ENCODE peak calls at places on chromosomes 7 and 10, in five cellular contexts. One of them, this sample, is unnamed.
A peak's percentile ranks its signal among the peaks of the same experiment; 100 is the strongest.

GRCh38 chr7:44607141-44608068 is 978 bp downstream of the OGDH start:
- DNase-seq in coronary artery: no peak
- DNase-seq in heart left ventricle: no peak
- DNase-seq in NB4: peak; percentile 33
- DNase-seq in CD4-positive, alpha-beta T cell: no peak
- DNase-seq in this sample: no peak

GRCh38 chr7:102463841-102464576 is 654 bp downstream of the ALKBH4 start:
- DNase-seq in NB4: peak; percentile 53
- DNase-seq in heart left ventricle: no peak
- DNase-seq in CD4-positive, alpha-beta T cell: no peak
- DNase-seq in coronary artery: no peak
- DNase-seq in this sample: no peak

GRCh38 chr7:123060446-123060845 is 64.9 kb upstream of the TAS2R16 start:
- DNase-seq in CD4-positive, alpha-beta T cell: no peak
- DNase-seq in heart left ventricle: no peak
- DNase-seq in coronary artery: no peak
- DNase-seq in NB4: no peak
- DNase-seq in this sample: no peak

GRCh38 chr7:23467731-23468720 is 2.3 kb downstream of the IGF2BP3 start:
- DNase-seq in coronary artery: no peak
- DNase-seq in CD4-positive, alpha-beta T cell: no peak
- DNase-seq in NB4: peak; percentile 90
- DNase-seq in heart left ventricle: no peak
- DNase-seq in this sample: peak; percentile 65

GRCh38 chr10:73110345-73110849 is at the start of gene NUDT13:
- DNase-seq in NB4: peak; percentile 94
- DNase-seq in CD4-positive, alpha-beta T cell: peak; percentile 36
- DNase-seq in heart left ventricle: peak; percentile 79
- DNase-seq in coronary artery: no peak
- DNase-seq in this sample: peak; percentile 33

GRCh38 chr10:29496341-29497162 is 138.2 kb downstream of the SVIL start:
- DNase-seq in NB4: peak; percentile 55
- DNase-seq in heart left ventricle: peak; percentile 65
- DNase-seq in CD4-positive, alpha-beta T cell: peak; percentile 51
- DNase-seq in coronary artery: no peak
- DNase-seq in this sample: peak; percentile 90

GRCh38 chr7:144885453-144885852 is 49.6 kb upstream of the TPK1 start:
- DNase-seq in heart left ventricle: no peak
- DNase-seq in CD4-positive, alpha-beta T cell: no peak
- DNase-seq in NB4: no peak
- DNase-seq in coronary artery: no peak
- DNase-seq in this sample: no peak

GRCh38 chr10:55174419-55174818 is 373.4 kb upstream of the PCDH15 start:
- DNase-seq in CD4-positive, alpha-beta T cell: no peak
- DNase-seq in heart left ventricle: no peak
- DNase-seq in coronary artery: no peak
- DNase-seq in NB4: no peak
- DNase-seq in this sample: peak; percentile 14

GRCh38 chr7:20598479-20599419 is 16.7 kb upstream of the ABCB5 start:
- DNase-seq in CD4-positive, alpha-beta T cell: no peak
- DNase-seq in coronary artery: no peak
- DNase-seq in heart left ventricle: no peak
- DNase-seq in NB4: peak; percentile 77
- DNase-seq in this sample: peak; percentile 35

GRCh38 chr10:28711079-28711478 is 33.8 kb downstream of the BAMBI start:
- DNase-seq in heart left ventricle: no peak
- DNase-seq in coronary artery: no peak
- DNase-seq in CD4-positive, alpha-beta T cell: no peak
- DNase-seq in NB4: peak; percentile 1
- DNase-seq in this sample: no peak

GRCh38 chr10:31706921-31707571 is 221.6 kb downstream of the ARHGAP12 start:
- DNase-seq in heart left ventricle: peak; percentile 54
- DNase-seq in coronary artery: peak; percentile 80
- DNase-seq in CD4-positive, alpha-beta T cell: no peak
- DNase-seq in NB4: peak; percentile 81
- DNase-seq in this sample: no peak

GRCh38 chr7:103609778-103610177 is 163.8 kb upstream of the SLC26A5 start:
- DNase-seq in CD4-positive, alpha-beta T cell: no peak
- DNase-seq in NB4: no peak
- DNase-seq in heart left ventricle: no peak
- DNase-seq in coronary artery: no peak
- DNase-seq in this sample: no peak

DNA sequence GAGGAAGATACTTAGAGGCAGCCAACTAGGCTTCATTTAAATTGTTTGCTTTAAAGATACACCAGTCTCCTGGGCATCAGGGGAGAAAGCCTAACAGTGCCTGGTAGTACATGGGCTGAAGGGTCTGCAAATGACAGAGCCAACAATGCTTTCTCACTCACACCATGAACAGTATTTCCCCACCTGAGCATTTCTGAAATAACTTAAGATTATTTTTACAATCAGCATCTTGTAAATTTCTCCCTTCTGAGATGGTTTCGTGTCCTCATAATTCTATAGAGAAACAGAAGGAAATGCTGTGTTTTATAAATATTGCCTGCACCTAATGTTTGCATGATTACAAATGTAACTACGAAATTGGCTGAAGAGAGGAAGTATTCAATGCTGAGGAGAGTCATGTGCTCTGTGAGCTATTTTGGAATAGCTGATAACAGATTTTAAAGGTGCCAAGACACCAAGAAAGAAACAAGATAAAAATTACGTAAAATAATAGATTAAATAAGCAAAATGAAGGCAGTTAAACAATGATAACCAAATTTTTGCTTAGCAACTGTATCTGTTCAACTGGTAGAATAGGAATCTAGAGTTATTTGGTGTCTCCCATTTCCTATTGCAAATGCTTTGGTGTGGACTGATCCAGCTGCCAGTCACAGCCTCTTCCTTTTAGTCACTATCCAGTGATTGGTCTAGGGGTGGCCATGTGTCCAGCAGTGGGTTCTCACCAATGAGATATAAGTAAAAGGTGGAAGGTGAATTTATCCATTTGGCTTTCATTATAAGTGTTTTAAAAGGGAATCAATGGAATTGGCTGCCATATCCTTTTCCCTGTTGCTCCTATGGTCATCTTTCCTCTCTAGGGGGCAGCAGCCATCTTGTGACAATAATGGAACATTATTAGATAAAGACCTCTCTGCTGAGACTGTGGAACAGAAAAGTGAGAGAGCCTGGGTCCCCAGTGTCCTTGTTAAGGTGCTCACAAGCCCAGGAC is 167.9 kb upstream of the SLC26A5 start:
- DNase-seq in heart left ventricle: no peak
- DNase-seq in NB4: peak; percentile 9
- DNase-seq in coronary artery: no peak
- DNase-seq in CD4-positive, alpha-beta T cell: no peak
- DNase-seq in this sample: no peak
- TF ChIP-seq CTCF in heart left ventricle: no peak
- TF ChIP-seq CTCF in NB4: peak; percentile 24
- TF ChIP-seq CTCF in coronary artery: no peak
- TF ChIP-seq CTCF in CD4-positive, alpha-beta T cell: no peak
- TF ChIP-seq CTCF in this sample: no peak

GRCh38 chr7:12056977-12057376 is 154.1 kb upstream of the TMEM106B start:
- DNase-seq in coronary artery: no peak
- DNase-seq in CD4-positive, alpha-beta T cell: no peak
- DNase-seq in NB4: no peak
- DNase-seq in heart left ventricle: no peak
- DNase-seq in this sample: no peak

GRCh38 chr7:12066561-12066960 is 144.5 kb upstream of the TMEM106B start:
- DNase-seq in coronary artery: no peak
- DNase-seq in CD4-positive, alpha-beta T cell: no peak
- DNase-seq in heart left ventricle: no peak
- DNase-seq in NB4: no peak
- DNase-seq in this sample: peak; percentile 56

GRCh38 chr7:12066004-12066403 is 145.1 kb upstream of the TMEM106B start:
- DNase-seq in heart left ventricle: no peak
- DNase-seq in coronary artery: no peak
- DNase-seq in CD4-positive, alpha-beta T cell: no peak
- DNase-seq in NB4: no peak
- DNase-seq in this sample: peak; percentile 46

GRCh38 chr7:12064716-12065115 is 146.4 kb upstream of the TMEM106B start:
- DNase-seq in CD4-positive, alpha-beta T cell: no peak
- DNase-seq in coronary artery: no peak
- DNase-seq in NB4: no peak
- DNase-seq in heart left ventricle: no peak
- DNase-seq in this sample: no peak

GRCh38 chr7:12062062-12062461 is 149.0 kb upstream of the TMEM106B start:
- DNase-seq in CD4-positive, alpha-beta T cell: no peak
- DNase-seq in NB4: peak; percentile 22
- DNase-seq in coronary artery: no peak
- DNase-seq in heart left ventricle: no peak
- DNase-seq in this sample: no peak
- TF ChIP-seq CTCF in CD4-positive, alpha-beta T cell: no peak
- TF ChIP-seq CTCF in NB4: peak; percentile 63
- TF ChIP-seq CTCF in coronary artery: no peak
- TF ChIP-seq CTCF in heart left ventricle: no peak
- TF ChIP-seq CTCF in this sample: no peak

GRCh38 chr7:34596887-34597286 is 61.1 kb upstream of the NPSR1 start:
- DNase-seq in heart left ventricle: no peak
- DNase-seq in NB4: peak; percentile 45
- DNase-seq in coronary artery: no peak
- DNase-seq in CD4-positive, alpha-beta T cell: no peak
- DNase-seq in this sample: peak; percentile 40
- TF ChIP-seq CTCF in heart left ventricle: peak; percentile 39
- TF ChIP-seq CTCF in NB4: peak; percentile 59
- TF ChIP-seq CTCF in coronary artery: no peak
- TF ChIP-seq CTCF in CD4-positive, alpha-beta T cell: no peak
- TF ChIP-seq CTCF in this sample: peak; percentile 65

GRCh38 chr7:75798770-75799169 is 14.8 kb downstream of the CCL24 start:
- DNase-seq in CD4-positive, alpha-beta T cell: no peak
- DNase-seq in heart left ventricle: no peak
- DNase-seq in coronary artery: no peak
- DNase-seq in NB4: no peak
- DNase-seq in this sample: no peak
- TF ChIP-seq CTCF in CD4-positive, alpha-beta T cell: no peak
- TF ChIP-seq CTCF in heart left ventricle: no peak
- TF ChIP-seq CTCF in coronary artery: no peak
- TF ChIP-seq CTCF in NB4: no peak
- TF ChIP-seq CTCF in this sample: no peak

DNA sequence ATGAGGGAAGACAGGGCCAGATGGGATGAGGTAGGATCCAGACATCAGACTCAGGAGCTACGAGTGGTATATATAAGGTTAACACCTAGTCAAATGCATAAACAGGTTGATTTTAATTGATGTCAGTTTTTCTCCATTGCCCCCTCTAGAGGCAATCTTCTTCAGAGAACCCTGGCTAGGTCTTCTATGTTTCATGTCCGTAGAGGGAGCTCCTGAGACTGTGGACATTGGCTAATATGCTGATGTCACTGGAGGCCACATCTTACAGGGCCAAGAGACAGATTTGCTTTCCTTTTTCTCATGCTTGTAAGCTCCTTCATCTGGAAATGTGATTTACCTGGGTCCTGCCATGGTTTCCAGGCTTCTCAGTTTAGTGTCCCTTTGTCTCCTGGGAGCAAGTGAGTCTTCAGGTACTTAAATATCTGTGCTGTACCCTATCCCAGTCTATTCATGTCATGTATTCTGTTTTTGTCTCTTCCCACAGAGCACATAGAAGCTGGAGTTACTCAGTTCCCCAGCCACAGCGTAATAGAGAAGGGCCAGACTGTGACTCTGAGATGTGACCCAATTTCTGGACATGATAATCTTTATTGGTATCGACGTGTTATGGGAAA is 161.6 kb upstream of the PRSS1 start:
- DNase-seq in NB4: peak; percentile 80
- DNase-seq in CD4-positive, alpha-beta T cell: no peak
- DNase-seq in heart left ventricle: no peak
- DNase-seq in coronary artery: no peak
- DNase-seq in this sample: peak; percentile 50
- TF ChIP-seq CTCF in NB4: peak; percentile 99
- TF ChIP-seq CTCF in CD4-positive, alpha-beta T cell: peak; percentile 57
- TF ChIP-seq CTCF in heart left ventricle: peak; percentile 45
- TF ChIP-seq CTCF in coronary artery: no peak
- TF ChIP-seq CTCF in this sample: peak; percentile 71

GRCh38 chr10:17229016-17229716 is 1.1 kb downstream of the VIM start:
- DNase-seq in NB4: peak; percentile 84
- DNase-seq in heart left ventricle: peak; percentile 93
- DNase-seq in CD4-positive, alpha-beta T cell: peak; percentile 83
- DNase-seq in coronary artery: peak; percentile 97
- DNase-seq in this sample: peak; percentile 70

GRCh38 chr10:17232276-17232987 is 4.4 kb downstream of the VIM start:
- DNase-seq in CD4-positive, alpha-beta T cell: no peak
- DNase-seq in heart left ventricle: no peak
- DNase-seq in NB4: no peak
- DNase-seq in coronary artery: no peak
- DNase-seq in this sample: no peak

GRCh38 chr10:17229717-17229966 is 1.6 kb downstream of the VIM start:
- DNase-seq in CD4-positive, alpha-beta T cell: no peak
- DNase-seq in coronary artery: no peak
- DNase-seq in NB4: no peak
- DNase-seq in heart left ventricle: no peak
- DNase-seq in this sample: no peak

GRCh38 chr10:17228081-17229015 is at the start of gene VIM:
- DNase-seq in CD4-positive, alpha-beta T cell: peak; percentile 86
- DNase-seq in NB4: peak; percentile 95
- DNase-seq in heart left ventricle: peak; percentile 94
- DNase-seq in coronary artery: peak; percentile 99
- DNase-seq in this sample: peak; percentile 90

DNA sequence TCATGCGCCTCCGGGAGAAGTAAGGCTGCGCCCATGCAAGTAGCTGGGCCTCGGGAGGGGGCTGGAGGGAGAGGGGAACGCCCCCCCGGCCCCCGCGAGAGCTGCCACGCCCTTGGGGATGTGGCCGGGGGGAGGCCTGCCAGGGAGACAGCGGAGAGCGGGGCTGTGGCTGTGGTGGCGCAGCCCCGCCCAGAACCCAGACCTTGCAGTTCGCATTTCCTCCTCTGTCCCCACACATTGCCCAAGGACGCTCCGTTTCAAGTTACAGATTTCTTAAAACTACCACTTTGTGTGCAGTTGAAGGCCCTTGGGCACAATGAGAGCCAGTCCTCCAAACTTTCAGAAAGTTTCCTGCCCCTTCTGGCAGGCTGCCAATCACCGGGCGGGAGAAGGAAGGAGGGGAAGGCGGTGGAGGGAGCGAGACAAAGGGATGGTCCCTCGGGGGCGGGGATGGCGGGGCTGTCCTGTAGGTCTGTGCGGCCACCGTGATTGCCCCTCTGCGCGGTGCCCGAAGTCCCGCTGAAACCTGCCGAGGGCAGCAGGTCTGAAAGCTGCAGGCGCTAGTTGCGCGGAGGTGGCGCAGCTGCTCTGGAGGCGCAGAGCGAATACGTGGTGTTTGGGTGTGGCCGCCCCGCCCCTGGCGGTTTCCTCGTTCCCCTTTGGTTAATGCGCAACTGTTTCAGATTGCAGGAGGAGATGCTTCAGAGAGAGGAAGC is 2.1 kb downstream of the VIM start:
- DNase-seq in heart left ventricle: peak; percentile 85
- DNase-seq in coronary artery: peak; percentile 87
- DNase-seq in CD4-positive, alpha-beta T cell: peak; percentile 89
- DNase-seq in NB4: peak; percentile 89
- DNase-seq in this sample: peak; percentile 91
- TF ChIP-seq CTCF in heart left ventricle: no peak
- TF ChIP-seq CTCF in coronary artery: no peak
- TF ChIP-seq CTCF in CD4-positive, alpha-beta T cell: no peak
- TF ChIP-seq CTCF in NB4: no peak
- TF ChIP-seq CTCF in this sample: no peak

This sample was measured in Calu3.